ENCODE peak calls at places on chromosomes 4 and X, in six cellular contexts. One of them, this sample, is unnamed.

GRCh38 chrX:71671043-71671829 is 3.9 kb downstream of the LOC101059915 start:
- ATAC-seq in T-cell: peak; percentile 43
- ATAC-seq in activated naive CD8-positive, alpha-beta T cell treated with anti-CD3 and anti-CD28 coated beads, Interleukin-2, amount 50 U/mL, for 24 hours: peak; percentile 72
- ATAC-seq in A549: no peak
- ATAC-seq in CD8-positive, alpha-beta T cell: no peak
- ATAC-seq in stimulated activated naive CD8-positive, alpha-beta T cell treated with anti-CD3 and anti-CD28 coated beads, Interleukin-15, Interleukin-2, amounts not matched to agents 100 U/mL and 50 U/mL, for 24 hours: peak; percentile 74
- ATAC-seq in this sample: peak; percentile 94

GRCh38 chr4:48212165-48212564 is 57.5 kb downstream of the TEC start:
- ATAC-seq in T-cell: no peak
- ATAC-seq in CD8-positive, alpha-beta T cell: no peak
- ATAC-seq in stimulated activated naive CD8-positive, alpha-beta T cell treated with anti-CD3 and anti-CD28 coated beads, Interleukin-15, Interleukin-2, amounts not matched to agents 100 U/mL and 50 U/mL, for 24 hours: peak; percentile 63
- ATAC-seq in A549: no peak
- ATAC-seq in activated naive CD8-positive, alpha-beta T cell treated with anti-CD3 and anti-CD28 coated beads, Interleukin-2, amount 50 U/mL, for 24 hours: peak; percentile 46
- ATAC-seq in this sample: peak; percentile 26

GRCh38 chr4:152265149-152265621 is 270.7 kb downstream of the FBXW7 start:
- ATAC-seq in CD8-positive, alpha-beta T cell: no peak
- ATAC-seq in T-cell: no peak
- ATAC-seq in A549: peak; percentile 75
- ATAC-seq in activated naive CD8-positive, alpha-beta T cell treated with anti-CD3 and anti-CD28 coated beads, Interleukin-2, amount 50 U/mL, for 24 hours: no peak
- ATAC-seq in stimulated activated naive CD8-positive, alpha-beta T cell treated with anti-CD3 and anti-CD28 coated beads, Interleukin-15, Interleukin-2, amounts not matched to agents 100 U/mL and 50 U/mL, for 24 hours: no peak
- ATAC-seq in this sample: no peak

GRCh38 chrX:155966876-155967275 is 30.6 kb upstream of the IL9R start:
- ATAC-seq in activated naive CD8-positive, alpha-beta T cell treated with anti-CD3 and anti-CD28 coated beads, Interleukin-2, amount 50 U/mL, for 24 hours: peak; percentile 72
- ATAC-seq in CD8-positive, alpha-beta T cell: peak; percentile 71
- ATAC-seq in T-cell: peak; percentile 59
- ATAC-seq in stimulated activated naive CD8-positive, alpha-beta T cell treated with anti-CD3 and anti-CD28 coated beads, Interleukin-15, Interleukin-2, amounts not matched to agents 100 U/mL and 50 U/mL, for 24 hours: peak; percentile 76
- ATAC-seq in A549: peak; percentile 92
- ATAC-seq in this sample: peak; percentile 62

GRCh38 chr4:118950929-118951570 is 62.4 kb downstream of the SYNPO2 start:
- ATAC-seq in T-cell: no peak
- ATAC-seq in CD8-positive, alpha-beta T cell: no peak
- ATAC-seq in A549: no peak
- ATAC-seq in stimulated activated naive CD8-positive, alpha-beta T cell treated with anti-CD3 and anti-CD28 coated beads, Interleukin-15, Interleukin-2, amounts not matched to agents 100 U/mL and 50 U/mL, for 24 hours: no peak
- ATAC-seq in activated naive CD8-positive, alpha-beta T cell treated with anti-CD3 and anti-CD28 coated beads, Interleukin-2, amount 50 U/mL, for 24 hours: no peak
- ATAC-seq in this sample: no peak

GRCh38 chrX:106802388-106803275 is at the start of gene TBC1D8B:
- ATAC-seq in T-cell: peak; percentile 84
- ATAC-seq in CD8-positive, alpha-beta T cell: peak; percentile 36
- ATAC-seq in activated naive CD8-positive, alpha-beta T cell treated with anti-CD3 and anti-CD28 coated beads, Interleukin-2, amount 50 U/mL, for 24 hours: peak; percentile 77
- ATAC-seq in A549: peak; percentile 100
- ATAC-seq in stimulated activated naive CD8-positive, alpha-beta T cell treated with anti-CD3 and anti-CD28 coated beads, Interleukin-15, Interleukin-2, amounts not matched to agents 100 U/mL and 50 U/mL, for 24 hours: peak; percentile 75
- ATAC-seq in this sample: peak; percentile 86

GRCh38 chr4:67935888-67936287 is 27.4 kb downstream of the TMPRSS11A start:
- ATAC-seq in CD8-positive, alpha-beta T cell: no peak
- ATAC-seq in stimulated activated naive CD8-positive, alpha-beta T cell treated with anti-CD3 and anti-CD28 coated beads, Interleukin-15, Interleukin-2, amounts not matched to agents 100 U/mL and 50 U/mL, for 24 hours: no peak
- ATAC-seq in activated naive CD8-positive, alpha-beta T cell treated with anti-CD3 and anti-CD28 coated beads, Interleukin-2, amount 50 U/mL, for 24 hours: no peak
- ATAC-seq in A549: no peak
- ATAC-seq in T-cell: no peak
- ATAC-seq in this sample: peak; percentile 28

GRCh38 chr4:10730590-10730989 is 46.0 kb upstream of the CLNK start:
- ATAC-seq in CD8-positive, alpha-beta T cell: no peak
- ATAC-seq in stimulated activated naive CD8-positive, alpha-beta T cell treated with anti-CD3 and anti-CD28 coated beads, Interleukin-15, Interleukin-2, amounts not matched to agents 100 U/mL and 50 U/mL, for 24 hours: peak; percentile 47
- ATAC-seq in T-cell: no peak
- ATAC-seq in A549: no peak
- ATAC-seq in activated naive CD8-positive, alpha-beta T cell treated with anti-CD3 and anti-CD28 coated beads, Interleukin-2, amount 50 U/mL, for 24 hours: peak; percentile 48
- ATAC-seq in this sample: peak; percentile 61

GRCh38 chr4:186669159-186669720 is 54.4 kb downstream of the FAT1 start:
- ATAC-seq in activated naive CD8-positive, alpha-beta T cell treated with anti-CD3 and anti-CD28 coated beads, Interleukin-2, amount 50 U/mL, for 24 hours: no peak
- ATAC-seq in stimulated activated naive CD8-positive, alpha-beta T cell treated with anti-CD3 and anti-CD28 coated beads, Interleukin-15, Interleukin-2, amounts not matched to agents 100 U/mL and 50 U/mL, for 24 hours: no peak
- ATAC-seq in T-cell: no peak
- ATAC-seq in CD8-positive, alpha-beta T cell: no peak
- ATAC-seq in A549: peak; percentile 61
- ATAC-seq in this sample: no peak

GRCh38 chrX:16712116-16712824 is at the start of gene CTPS2:
- ATAC-seq in T-cell: peak; percentile 86
- ATAC-seq in CD8-positive, alpha-beta T cell: peak; percentile 87
- ATAC-seq in activated naive CD8-positive, alpha-beta T cell treated with anti-CD3 and anti-CD28 coated beads, Interleukin-2, amount 50 U/mL, for 24 hours: peak; percentile 93
- ATAC-seq in stimulated activated naive CD8-positive, alpha-beta T cell treated with anti-CD3 and anti-CD28 coated beads, Interleukin-15, Interleukin-2, amounts not matched to agents 100 U/mL and 50 U/mL, for 24 hours: peak; percentile 88
- ATAC-seq in A549: peak; percentile 96
- ATAC-seq in this sample: peak; percentile 96

GRCh38 chr4:190121759-190122158 is 51.8 kb upstream of the DUX4 start:
- ATAC-seq in T-cell: no peak
- ATAC-seq in stimulated activated naive CD8-positive, alpha-beta T cell treated with anti-CD3 and anti-CD28 coated beads, Interleukin-15, Interleukin-2, amounts not matched to agents 100 U/mL and 50 U/mL, for 24 hours: no peak
- ATAC-seq in A549: no peak
- ATAC-seq in activated naive CD8-positive, alpha-beta T cell treated with anti-CD3 and anti-CD28 coated beads, Interleukin-2, amount 50 U/mL, for 24 hours: no peak
- ATAC-seq in CD8-positive, alpha-beta T cell: no peak
- ATAC-seq in this sample: no peak

GRCh38 chrX:40310016-40310415 is 212.3 kb upstream of the BCOR start:
- ATAC-seq in stimulated activated naive CD8-positive, alpha-beta T cell treated with anti-CD3 and anti-CD28 coated beads, Interleukin-15, Interleukin-2, amounts not matched to agents 100 U/mL and 50 U/mL, for 24 hours: no peak
- ATAC-seq in activated naive CD8-positive, alpha-beta T cell treated with anti-CD3 and anti-CD28 coated beads, Interleukin-2, amount 50 U/mL, for 24 hours: no peak
- ATAC-seq in T-cell: no peak
- ATAC-seq in A549: no peak
- ATAC-seq in CD8-positive, alpha-beta T cell: no peak
- ATAC-seq in this sample: no peak

GRCh38 chr4:55435136-55435535 is 39.4 kb downstream of the TMEM165 start:
- ATAC-seq in activated naive CD8-positive, alpha-beta T cell treated with anti-CD3 and anti-CD28 coated beads, Interleukin-2, amount 50 U/mL, for 24 hours: peak; percentile 84
- ATAC-seq in CD8-positive, alpha-beta T cell: peak; percentile 36
- ATAC-seq in stimulated activated naive CD8-positive, alpha-beta T cell treated with anti-CD3 and anti-CD28 coated beads, Interleukin-15, Interleukin-2, amounts not matched to agents 100 U/mL and 50 U/mL, for 24 hours: peak; percentile 91
- ATAC-seq in A549: peak; percentile 78
- ATAC-seq in T-cell: peak; percentile 70
- ATAC-seq in this sample: peak; percentile 98

GRCh38 chrX:24471808-24472207 is 6.7 kb downstream of the PDK3 start:
- ATAC-seq in activated naive CD8-positive, alpha-beta T cell treated with anti-CD3 and anti-CD28 coated beads, Interleukin-2, amount 50 U/mL, for 24 hours: no peak
- ATAC-seq in T-cell: peak; percentile 46
- ATAC-seq in CD8-positive, alpha-beta T cell: no peak
- ATAC-seq in A549: no peak
- ATAC-seq in stimulated activated naive CD8-positive, alpha-beta T cell treated with anti-CD3 and anti-CD28 coated beads, Interleukin-15, Interleukin-2, amounts not matched to agents 100 U/mL and 50 U/mL, for 24 hours: no peak
- ATAC-seq in this sample: peak; percentile 68

GRCh38 chr4:56744030-56744429 is 62.9 kb upstream of the HOPX start:
- ATAC-seq in T-cell: no peak
- ATAC-seq in stimulated activated naive CD8-positive, alpha-beta T cell treated with anti-CD3 and anti-CD28 coated beads, Interleukin-15, Interleukin-2, amounts not matched to agents 100 U/mL and 50 U/mL, for 24 hours: no peak
- ATAC-seq in activated naive CD8-positive, alpha-beta T cell treated with anti-CD3 and anti-CD28 coated beads, Interleukin-2, amount 50 U/mL, for 24 hours: no peak
- ATAC-seq in A549: no peak
- ATAC-seq in CD8-positive, alpha-beta T cell: no peak
- ATAC-seq in this sample: peak; percentile 29

GRCh38 chr4:19329077-19329476 is 922.6 kb upstream of the SLIT2 start:
- ATAC-seq in stimulated activated naive CD8-positive, alpha-beta T cell treated with anti-CD3 and anti-CD28 coated beads, Interleukin-15, Interleukin-2, amounts not matched to agents 100 U/mL and 50 U/mL, for 24 hours: no peak
- ATAC-seq in CD8-positive, alpha-beta T cell: no peak
- ATAC-seq in T-cell: no peak
- ATAC-seq in A549: no peak
- ATAC-seq in activated naive CD8-positive, alpha-beta T cell treated with anti-CD3 and anti-CD28 coated beads, Interleukin-2, amount 50 U/mL, for 24 hours: no peak
- ATAC-seq in this sample: no peak

GRCh38 chr4:125022855-125023501 is 291.8 kb upstream of the FAT4 start:
- ATAC-seq in T-cell: no peak
- ATAC-seq in activated naive CD8-positive, alpha-beta T cell treated with anti-CD3 and anti-CD28 coated beads, Interleukin-2, amount 50 U/mL, for 24 hours: no peak
- ATAC-seq in A549: no peak
- ATAC-seq in stimulated activated naive CD8-positive, alpha-beta T cell treated with anti-CD3 and anti-CD28 coated beads, Interleukin-15, Interleukin-2, amounts not matched to agents 100 U/mL and 50 U/mL, for 24 hours: no peak
- ATAC-seq in CD8-positive, alpha-beta T cell: no peak
- ATAC-seq in this sample: no peak

This sample was measured in activated T-helper 17 cell treated with anti-CD3 and anti-CD28 coated beads, Interleukin-2, amount 50 U/mL, for 72 hours.